ENCODE peak calls at places on chromosomes 6 and 20, in six cellular contexts. R is progenitor cell of endocrine pancreas, P is psoas muscle, L is fibroblast of villous mesenchyme, B is BE2C, A is cardiac muscle cell. H is an unnamed sample.

GRCh38 chr20:51678041-51678697 is 90.0 kb downstream of the ATP9A start:
- DNase-seq in R (peak; percentile 19), P (peak; percentile 60), L (no peak), B (peak; percentile 18), A (peak; percentile 22), H (peak; percentile 93)

GRCh38 chr6:113856571-113857564 is at the start of gene MARCKS:
- DNase-seq in R (peak; percentile 72), P (peak; percentile 85), L (peak; percentile 92), B (peak; percentile 91), A (peak; percentile 96), H (peak; percentile 88)

GRCh38 chr20:24842591-24843442 is 106.3 kb upstream of the CST7 start:
- DNase-seq in R (no peak), P (no peak), L (no peak), B (no peak), A (no peak), H (no peak)

GRCh38 chr20:62073323-62073722 is 7.6 kb upstream of the TAF4 start:
- DNase-seq in R (no peak), P (no peak), L (no peak), B (no peak), A (no peak), H (no peak)

GRCh38 chr20:24785141-24785924 is 163.7 kb upstream of the CST7 start:
- DNase-seq in R (no peak), P (no peak), L (no peak), B (no peak), A (peak; percentile 54), H (no peak)

GRCh38 chr6:85078071-85078470 is 313.7 kb upstream of the TBX18 start:
- DNase-seq in R (no peak), P (no peak), L (peak; percentile 90), B (no peak), A (peak; percentile 83), H (no peak)

GRCh38 chr20:43658068-43658722 is 8.7 kb upstream of the MYBL2 start:
- DNase-seq in R (no peak), P (no peak), L (no peak), B (peak; percentile 27), A (peak; percentile 8), H (no peak)

GRCh38 chr20:17681741-17682102 is 320 bp downstream of the RRBP1 start:
- DNase-seq in R (no peak), P (no peak), L (no peak), B (peak; percentile 25), A (no peak), H (no peak)

GRCh38 chr6:135260612-135261011 is 79.5 kb downstream of the MYB start:
- DNase-seq in R (no peak), P (no peak), L (no peak), B (no peak), A (no peak), H (no peak)

GRCh38 chr6:551405-551804 is 105.5 kb downstream of the HUS1B start:
- DNase-seq in R (no peak), P (no peak), L (peak; percentile 45), B (peak; percentile 61), A (peak; percentile 17), H (peak; percentile 61)

GRCh38 chr6:44898296-44898930 is 429.7 kb upstream of the RUNX2 start:
- DNase-seq in R (no peak), P (no peak), L (peak; percentile 73), B (no peak), A (peak; percentile 95), H (no peak)

GRCh38 chr6:25239498-25239897 is 39.7 kb upstream of the CARMIL1 start:
- DNase-seq in R (no peak), P (no peak), L (no peak), B (no peak), A (no peak), H (no peak)

GRCh38 chr6:33632603-33633039 is 11.5 kb downstream of the ITPR3 start:
- DNase-seq in R (no peak), P (peak; percentile 71), L (no peak), B (peak; percentile 59), A (peak; percentile 50), H (peak; percentile 81)

GRCh38 chr6:17081860-17082508 is 19.9 kb upstream of the STMND1 start:
- DNase-seq in R (no peak), P (no peak), L (no peak), B (no peak), A (no peak), H (no peak)

GRCh38 chr6:125701354-125701668 is 48.1 kb upstream of the HEY2 start:
- DNase-seq in R (no peak), P (no peak), L (no peak), B (no peak), A (no peak), H (no peak)

GRCh38 chr6:104943781-104944180 is 13.1 kb upstream of the LIN28B start:
- DNase-seq in R (no peak), P (no peak), L (peak; percentile 48), B (peak; percentile 47), A (peak; percentile 37), H (no peak)

DNA sequence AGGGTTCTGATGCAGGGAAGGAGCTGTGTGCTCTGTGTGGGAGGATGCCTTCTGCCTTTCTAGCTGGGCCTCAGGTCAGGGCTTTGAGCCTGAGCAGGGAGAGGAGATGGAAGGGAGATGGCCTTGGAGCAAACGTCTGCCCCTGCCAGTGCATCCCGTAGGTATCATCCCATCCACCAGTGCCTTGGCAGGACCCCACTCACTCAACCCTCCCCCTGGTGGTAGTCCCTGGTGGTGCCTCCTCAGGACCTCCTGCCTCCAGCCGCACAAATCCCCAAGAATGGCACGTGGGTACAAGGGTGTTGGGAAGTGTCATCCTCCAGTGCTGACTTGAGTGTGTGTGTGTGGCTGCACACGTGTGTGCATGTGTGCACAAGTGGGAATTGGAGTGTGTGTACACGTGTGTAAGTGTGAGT is 23.1 kb upstream of the MICB start:
- DNase-seq in R (no peak), P (no peak), L (no peak), B (peak; percentile 47), A (no peak), H (no peak)
- TF ChIP-seq CTCF in R (peak; percentile 32), P (peak; percentile 12), L (peak; percentile 36), B (peak; percentile 48), A (peak; percentile 33), H (peak; percentile 53)

GRCh38 chr6:72620866-72621242 is 1.0 kb upstream of the KCNQ5 start:
- DNase-seq in R (no peak), P (peak; percentile 47), L (no peak), B (no peak), A (no peak), H (peak; percentile 17)

GRCh38 chr6:72621243-72622093 is at the start of gene KCNQ5:
- DNase-seq in R (peak; percentile 21), P (peak; percentile 70), L (no peak), B (peak; percentile 24), A (peak; percentile 27), H (peak; percentile 33)

GRCh38 chr6:72619883-72620696 is 1.8 kb upstream of the KCNQ5 start:
- DNase-seq in R (peak; percentile 14), P (peak; percentile 81), L (no peak), B (peak; percentile 58), A (peak; percentile 51), H (peak; percentile 65)

GRCh38 chr6:72617721-72618120 is 4.1 kb upstream of the KCNQ5 start:
- DNase-seq in R (no peak), P (no peak), L (no peak), B (no peak), A (no peak), H (no peak)

DNA sequence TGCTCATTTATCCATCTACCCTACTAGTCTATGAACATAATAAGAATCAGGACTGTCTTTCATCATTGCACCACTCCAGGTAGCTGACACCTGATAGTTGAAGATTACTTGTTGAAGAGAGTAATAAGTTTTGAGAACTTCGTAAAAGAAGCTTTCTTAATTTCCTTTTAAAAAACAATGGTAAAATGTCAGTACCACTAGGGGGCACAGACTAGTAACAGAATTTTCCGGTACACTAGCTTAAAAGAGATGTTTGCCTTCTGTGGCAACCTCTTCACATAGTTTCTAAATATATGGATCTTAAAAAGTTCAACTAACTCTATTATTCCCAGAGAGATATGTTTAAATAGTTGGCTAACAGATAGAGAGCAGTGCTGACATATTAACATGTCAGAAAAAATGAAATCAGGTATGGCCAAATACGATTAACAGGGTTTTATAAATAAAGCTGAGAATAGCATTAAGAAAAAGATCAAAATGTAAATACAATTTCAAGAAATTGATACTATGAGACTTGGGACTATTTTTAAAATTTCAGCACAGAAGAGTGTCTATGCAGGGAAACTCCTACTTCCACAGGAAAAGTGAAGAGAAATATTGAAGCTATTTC is 5.4 kb upstream of the KCNQ5 start:
- DNase-seq in R (no peak), P (no peak), L (peak; percentile 51), B (no peak), A (peak; percentile 69), H (no peak)
- TF ChIP-seq CTCF in R (peak; percentile 72), P (peak; percentile 62), L (peak; percentile 56), B (peak; percentile 57), A (peak; percentile 70), H (peak; percentile 71)

GRCh38 chr6:112841553-112842337 is 494.6 kb downstream of the RFPL4B start:
- DNase-seq in R (no peak), P (no peak), L (no peak), B (no peak), A (no peak), H (no peak)
- TF ChIP-seq CTCF in R (no peak), P (no peak), L (no peak), B (no peak), A (no peak), H (no peak)

DNA sequence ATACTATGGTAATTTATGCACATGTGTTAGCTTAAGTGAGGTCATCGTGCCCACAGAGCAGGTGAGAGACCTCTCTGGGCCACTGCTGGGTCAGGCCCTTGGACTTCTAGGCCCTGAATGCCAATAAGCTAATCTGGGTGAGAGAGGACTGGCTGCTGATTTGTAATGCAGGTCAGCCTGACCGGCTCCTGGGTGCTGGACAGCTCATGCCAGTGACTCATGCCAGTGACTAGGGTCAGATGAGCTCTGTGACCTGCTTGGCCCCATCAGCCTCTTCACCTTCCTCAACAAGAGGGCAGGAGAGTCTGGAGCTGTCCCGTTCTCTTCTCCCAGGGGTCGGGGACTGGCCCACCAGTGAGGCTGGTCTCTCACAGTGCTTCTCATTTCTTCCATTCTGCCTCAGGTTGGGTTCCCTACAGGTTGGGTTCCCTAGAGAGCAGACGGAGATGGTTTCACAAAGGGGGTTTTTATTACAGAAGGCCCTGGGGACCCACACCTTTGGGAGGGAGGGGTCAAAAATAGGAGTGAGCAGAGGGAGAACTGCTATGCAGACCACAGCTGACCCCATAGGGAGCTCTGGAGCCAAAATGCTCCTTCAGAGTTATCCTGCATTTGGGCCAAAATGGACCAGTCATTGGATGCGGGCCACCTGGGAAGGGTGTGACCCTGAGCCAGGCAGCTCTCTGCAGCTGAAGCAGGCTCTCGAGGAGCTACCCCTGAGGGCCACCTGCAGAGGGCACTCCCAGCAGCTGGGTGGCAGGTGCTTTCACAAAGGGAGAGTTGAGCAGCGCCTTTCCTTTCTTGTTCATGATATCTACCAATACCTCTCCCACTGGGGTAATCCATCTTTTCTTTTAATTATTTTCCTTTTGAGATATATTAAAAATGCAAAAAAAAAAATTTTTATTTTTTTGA is 2.2 kb upstream of the OXT start:
- DNase-seq in R (no peak), P (no peak), L (no peak), B (no peak), A (no peak), H (no peak)
- TF ChIP-seq CTCF in R (peak; percentile 25), P (peak; percentile 43), L (no peak), B (peak; percentile 28), A (no peak), H (no peak)